ENCODE peak calls at places on chromosomes 6 and 20, in eight cellular contexts. One of them, this sample, is unnamed.

GRCh38 chr6:113596907-113597583 is 260.1 kb upstream of the MARCKS start:
- DNase-seq in stimulated activated CD4-positive, alpha-beta T cell treated with anti-CD3 and anti-CD28 coated beads, Interleukin-1b, Interleukin-23, amount 100 ng/mL, for 24 hours: no peak
- DNase-seq in HTR-8/SVneo: no peak
- DNase-seq in skeletal muscle cell: peak
- DNase-seq in choroid plexus epithelial cell: peak
- DNase-seq in AG10803: peak
- DNase-seq in activated CD4-positive, alpha-beta T cell treated with anti-CD3 and anti-CD28 coated beads, Interleukin-2, amount 50 U/mL, for 4 hours: no peak
- DNase-seq in NCI-H774: peak
- DNase-seq in this sample: peak

GRCh38 chr6:70763754-70764153 is 96.1 kb downstream of the SMAP1 start:
- DNase-seq in NCI-H774: no peak
- DNase-seq in choroid plexus epithelial cell: peak
- DNase-seq in AG10803: peak
- DNase-seq in stimulated activated CD4-positive, alpha-beta T cell treated with anti-CD3 and anti-CD28 coated beads, Interleukin-1b, Interleukin-23, amount 100 ng/mL, for 24 hours: no peak
- DNase-seq in HTR-8/SVneo: no peak
- DNase-seq in skeletal muscle cell: no peak
- DNase-seq in activated CD4-positive, alpha-beta T cell treated with anti-CD3 and anti-CD28 coated beads, Interleukin-2, amount 50 U/mL, for 4 hours: no peak
- DNase-seq in this sample: peak

GRCh38 chr20:33963756-33964155 is 30.0 kb upstream of the RALY start:
- DNase-seq in stimulated activated CD4-positive, alpha-beta T cell treated with anti-CD3 and anti-CD28 coated beads, Interleukin-1b, Interleukin-23, amount 100 ng/mL, for 24 hours: no peak
- DNase-seq in choroid plexus epithelial cell: no peak
- DNase-seq in activated CD4-positive, alpha-beta T cell treated with anti-CD3 and anti-CD28 coated beads, Interleukin-2, amount 50 U/mL, for 4 hours: no peak
- DNase-seq in HTR-8/SVneo: no peak
- DNase-seq in skeletal muscle cell: no peak
- DNase-seq in AG10803: no peak
- DNase-seq in NCI-H774: no peak
- DNase-seq in this sample: no peak

GRCh38 chr6:25295651-25296050 is 16.5 kb downstream of the CARMIL1 start:
- DNase-seq in NCI-H774: no peak
- DNase-seq in skeletal muscle cell: no peak
- DNase-seq in AG10803: peak
- DNase-seq in stimulated activated CD4-positive, alpha-beta T cell treated with anti-CD3 and anti-CD28 coated beads, Interleukin-1b, Interleukin-23, amount 100 ng/mL, for 24 hours: no peak
- DNase-seq in HTR-8/SVneo: no peak
- DNase-seq in activated CD4-positive, alpha-beta T cell treated with anti-CD3 and anti-CD28 coated beads, Interleukin-2, amount 50 U/mL, for 4 hours: no peak
- DNase-seq in choroid plexus epithelial cell: no peak
- DNase-seq in this sample: no peak

GRCh38 chr20:50762435-50763201 is 31.2 kb downstream of the PARD6B start:
- DNase-seq in AG10803: peak
- DNase-seq in NCI-H774: no peak
- DNase-seq in stimulated activated CD4-positive, alpha-beta T cell treated with anti-CD3 and anti-CD28 coated beads, Interleukin-1b, Interleukin-23, amount 100 ng/mL, for 24 hours: no peak
- DNase-seq in skeletal muscle cell: no peak
- DNase-seq in HTR-8/SVneo: no peak
- DNase-seq in activated CD4-positive, alpha-beta T cell treated with anti-CD3 and anti-CD28 coated beads, Interleukin-2, amount 50 U/mL, for 4 hours: no peak
- DNase-seq in choroid plexus epithelial cell: peak
- DNase-seq in this sample: no peak

GRCh38 chr6:159760602-159761057 is 1.2 kb upstream of the ACAT2 start:
- DNase-seq in skeletal muscle cell: peak
- DNase-seq in NCI-H774: no peak
- DNase-seq in choroid plexus epithelial cell: peak
- DNase-seq in HTR-8/SVneo: peak
- DNase-seq in activated CD4-positive, alpha-beta T cell treated with anti-CD3 and anti-CD28 coated beads, Interleukin-2, amount 50 U/mL, for 4 hours: no peak
- DNase-seq in stimulated activated CD4-positive, alpha-beta T cell treated with anti-CD3 and anti-CD28 coated beads, Interleukin-1b, Interleukin-23, amount 100 ng/mL, for 24 hours: no peak
- DNase-seq in AG10803: peak
- DNase-seq in this sample: peak

GRCh38 chr6:35487653-35488516 is 9.0 kb downstream of the TEAD3 start:
- DNase-seq in AG10803: peak
- DNase-seq in HTR-8/SVneo: peak
- DNase-seq in NCI-H774: no peak
- DNase-seq in stimulated activated CD4-positive, alpha-beta T cell treated with anti-CD3 and anti-CD28 coated beads, Interleukin-1b, Interleukin-23, amount 100 ng/mL, for 24 hours: no peak
- DNase-seq in activated CD4-positive, alpha-beta T cell treated with anti-CD3 and anti-CD28 coated beads, Interleukin-2, amount 50 U/mL, for 4 hours: no peak
- DNase-seq in choroid plexus epithelial cell: peak
- DNase-seq in skeletal muscle cell: no peak
- DNase-seq in this sample: no peak

GRCh38 chr6:150029276-150029675 is 3.9 kb upstream of the RAET1L start:
- DNase-seq in stimulated activated CD4-positive, alpha-beta T cell treated with anti-CD3 and anti-CD28 coated beads, Interleukin-1b, Interleukin-23, amount 100 ng/mL, for 24 hours: no peak
- DNase-seq in choroid plexus epithelial cell: no peak
- DNase-seq in activated CD4-positive, alpha-beta T cell treated with anti-CD3 and anti-CD28 coated beads, Interleukin-2, amount 50 U/mL, for 4 hours: no peak
- DNase-seq in NCI-H774: no peak
- DNase-seq in skeletal muscle cell: no peak
- DNase-seq in AG10803: no peak
- DNase-seq in HTR-8/SVneo: no peak
- DNase-seq in this sample: no peak

GRCh38 chr6:144215402-144215931 is 65.2 kb downstream of the STX11 start:
- DNase-seq in skeletal muscle cell: no peak
- DNase-seq in AG10803: peak
- DNase-seq in stimulated activated CD4-positive, alpha-beta T cell treated with anti-CD3 and anti-CD28 coated beads, Interleukin-1b, Interleukin-23, amount 100 ng/mL, for 24 hours: no peak
- DNase-seq in activated CD4-positive, alpha-beta T cell treated with anti-CD3 and anti-CD28 coated beads, Interleukin-2, amount 50 U/mL, for 4 hours: peak
- DNase-seq in HTR-8/SVneo: peak
- DNase-seq in NCI-H774: no peak
- DNase-seq in choroid plexus epithelial cell: peak
- DNase-seq in this sample: no peak

GRCh38 chr20:10578607-10579006 is 95.2 kb downstream of the JAG1 start:
- DNase-seq in stimulated activated CD4-positive, alpha-beta T cell treated with anti-CD3 and anti-CD28 coated beads, Interleukin-1b, Interleukin-23, amount 100 ng/mL, for 24 hours: no peak
- DNase-seq in activated CD4-positive, alpha-beta T cell treated with anti-CD3 and anti-CD28 coated beads, Interleukin-2, amount 50 U/mL, for 4 hours: no peak
- DNase-seq in NCI-H774: no peak
- DNase-seq in choroid plexus epithelial cell: peak
- DNase-seq in AG10803: peak
- DNase-seq in skeletal muscle cell: peak
- DNase-seq in HTR-8/SVneo: peak
- DNase-seq in this sample: peak

GRCh38 chr6:38214159-38214558 is 394.6 kb downstream of the ZFAND3 start:
- DNase-seq in stimulated activated CD4-positive, alpha-beta T cell treated with anti-CD3 and anti-CD28 coated beads, Interleukin-1b, Interleukin-23, amount 100 ng/mL, for 24 hours: no peak
- DNase-seq in skeletal muscle cell: no peak
- DNase-seq in activated CD4-positive, alpha-beta T cell treated with anti-CD3 and anti-CD28 coated beads, Interleukin-2, amount 50 U/mL, for 4 hours: no peak
- DNase-seq in HTR-8/SVneo: no peak
- DNase-seq in AG10803: no peak
- DNase-seq in NCI-H774: no peak
- DNase-seq in choroid plexus epithelial cell: no peak
- DNase-seq in this sample: no peak

GRCh38 chr6:95785785-95786184 is 208.4 kb downstream of the MANEA start:
- DNase-seq in HTR-8/SVneo: no peak
- DNase-seq in choroid plexus epithelial cell: no peak
- DNase-seq in activated CD4-positive, alpha-beta T cell treated with anti-CD3 and anti-CD28 coated beads, Interleukin-2, amount 50 U/mL, for 4 hours: no peak
- DNase-seq in AG10803: no peak
- DNase-seq in skeletal muscle cell: no peak
- DNase-seq in NCI-H774: no peak
- DNase-seq in stimulated activated CD4-positive, alpha-beta T cell treated with anti-CD3 and anti-CD28 coated beads, Interleukin-1b, Interleukin-23, amount 100 ng/mL, for 24 hours: no peak
- DNase-seq in this sample: no peak

GRCh38 chr20:52457826-52458225 is 266.2 kb upstream of the ZFP64 start:
- DNase-seq in NCI-H774: no peak
- DNase-seq in stimulated activated CD4-positive, alpha-beta T cell treated with anti-CD3 and anti-CD28 coated beads, Interleukin-1b, Interleukin-23, amount 100 ng/mL, for 24 hours: no peak
- DNase-seq in skeletal muscle cell: no peak
- DNase-seq in choroid plexus epithelial cell: no peak
- DNase-seq in activated CD4-positive, alpha-beta T cell treated with anti-CD3 and anti-CD28 coated beads, Interleukin-2, amount 50 U/mL, for 4 hours: no peak
- DNase-seq in AG10803: no peak
- DNase-seq in HTR-8/SVneo: no peak
- DNase-seq in this sample: peak

GRCh38 chr6:35148167-35148741 is 7.1 kb upstream of the TCP11 start:
- DNase-seq in skeletal muscle cell: peak
- DNase-seq in NCI-H774: no peak
- DNase-seq in AG10803: peak
- DNase-seq in stimulated activated CD4-positive, alpha-beta T cell treated with anti-CD3 and anti-CD28 coated beads, Interleukin-1b, Interleukin-23, amount 100 ng/mL, for 24 hours: peak
- DNase-seq in HTR-8/SVneo: no peak
- DNase-seq in choroid plexus epithelial cell: no peak
- DNase-seq in activated CD4-positive, alpha-beta T cell treated with anti-CD3 and anti-CD28 coated beads, Interleukin-2, amount 50 U/mL, for 4 hours: no peak
- DNase-seq in this sample: peak

GRCh38 chr20:17875106-17875980 is 93.3 kb downstream of the SNX5 start:
- DNase-seq in stimulated activated CD4-positive, alpha-beta T cell treated with anti-CD3 and anti-CD28 coated beads, Interleukin-1b, Interleukin-23, amount 100 ng/mL, for 24 hours: no peak
- DNase-seq in AG10803: peak
- DNase-seq in HTR-8/SVneo: no peak
- DNase-seq in NCI-H774: no peak
- DNase-seq in activated CD4-positive, alpha-beta T cell treated with anti-CD3 and anti-CD28 coated beads, Interleukin-2, amount 50 U/mL, for 4 hours: no peak
- DNase-seq in skeletal muscle cell: peak
- DNase-seq in choroid plexus epithelial cell: peak
- DNase-seq in this sample: no peak

GRCh38 chr6:170371091-170371490 is 64.5 kb downstream of the FAM120B start:
- DNase-seq in activated CD4-positive, alpha-beta T cell treated with anti-CD3 and anti-CD28 coated beads, Interleukin-2, amount 50 U/mL, for 4 hours: no peak
- DNase-seq in NCI-H774: no peak
- DNase-seq in skeletal muscle cell: no peak
- DNase-seq in stimulated activated CD4-positive, alpha-beta T cell treated with anti-CD3 and anti-CD28 coated beads, Interleukin-1b, Interleukin-23, amount 100 ng/mL, for 24 hours: no peak
- DNase-seq in AG10803: peak
- DNase-seq in choroid plexus epithelial cell: peak
- DNase-seq in HTR-8/SVneo: no peak
- DNase-seq in this sample: peak

GRCh38 chr6:122025104-122025503 is 374.3 kb upstream of the HSF2 start:
- DNase-seq in AG10803: no peak
- DNase-seq in choroid plexus epithelial cell: no peak
- DNase-seq in activated CD4-positive, alpha-beta T cell treated with anti-CD3 and anti-CD28 coated beads, Interleukin-2, amount 50 U/mL, for 4 hours: no peak
- DNase-seq in NCI-H774: no peak
- DNase-seq in HTR-8/SVneo: no peak
- DNase-seq in skeletal muscle cell: no peak
- DNase-seq in stimulated activated CD4-positive, alpha-beta T cell treated with anti-CD3 and anti-CD28 coated beads, Interleukin-1b, Interleukin-23, amount 100 ng/mL, for 24 hours: no peak
- DNase-seq in this sample: no peak